ENCODE peak calls at places on chromosomes 12 and 14, in five cellular contexts. One of them, this sample, is unnamed.

GRCh38 chr14:83309833-83310232 is 1776.2 kb upstream of the SEL1L start:
- DNase-seq in HepG2: no peak
- DNase-seq in HL-60: no peak
- DNase-seq in prostate gland: no peak
- DNase-seq in GM12891: no peak
- DNase-seq in this sample: no peak

GRCh38 chr12:22631863-22632463 is 7.0 kb downstream of the ETNK1 start:
- DNase-seq in HL-60: no peak
- DNase-seq in GM12891: no peak
- DNase-seq in prostate gland: no peak
- DNase-seq in HepG2: no peak
- DNase-seq in this sample: no peak

GRCh38 chr14:37889087-37889486 is 293.7 kb downstream of the TTC6 start:
- DNase-seq in prostate gland: no peak
- DNase-seq in HL-60: no peak
- DNase-seq in HepG2: peak; percentile 56
- DNase-seq in GM12891: no peak
- DNase-seq in this sample: no peak

GRCh38 chr14:60189923-60190840 is 25.0 kb upstream of the DHRS7 start:
- DNase-seq in HepG2: no peak
- DNase-seq in prostate gland: no peak
- DNase-seq in GM12891: no peak
- DNase-seq in HL-60: no peak
- DNase-seq in this sample: no peak

GRCh38 chr12:80838708-80839107 is 99.0 kb downstream of the LIN7A start:
- DNase-seq in HepG2: peak; percentile 2
- DNase-seq in HL-60: no peak
- DNase-seq in GM12891: no peak
- DNase-seq in prostate gland: no peak
- DNase-seq in this sample: no peak

GRCh38 chr12:75976913-75977312 is 54.7 kb downstream of the PHLDA1 start:
- DNase-seq in HepG2: no peak
- DNase-seq in HL-60: peak; percentile 36
- DNase-seq in GM12891: no peak
- DNase-seq in prostate gland: no peak
- DNase-seq in this sample: no peak

GRCh38 chr12:109331546-109331945 is 16.2 kb upstream of the MYO1H start:
- DNase-seq in GM12891: no peak
- DNase-seq in prostate gland: no peak
- DNase-seq in HL-60: no peak
- DNase-seq in HepG2: no peak
- DNase-seq in this sample: no peak

GRCh38 chr12:76866726-76867125 is 12.1 kb downstream of the CSRP2 start:
- DNase-seq in GM12891: no peak
- DNase-seq in prostate gland: no peak
- DNase-seq in HepG2: no peak
- DNase-seq in HL-60: no peak
- DNase-seq in this sample: no peak

GRCh38 chr14:57408634-57409033 is 18.2 kb downstream of the NAA30 start:
- DNase-seq in GM12891: no peak
- DNase-seq in prostate gland: no peak
- DNase-seq in HepG2: no peak
- DNase-seq in HL-60: no peak
- DNase-seq in this sample: no peak

GRCh38 chr14:70186826-70187483 is 1.8 kb downstream of the SLC8A3 start:
- DNase-seq in GM12891: no peak
- DNase-seq in HL-60: no peak
- DNase-seq in HepG2: no peak
- DNase-seq in prostate gland: no peak
- DNase-seq in this sample: no peak

GRCh38 chr12:49887091-49887490 is 16.6 kb downstream of the FAIM2 start:
- DNase-seq in HL-60: no peak
- DNase-seq in prostate gland: no peak
- DNase-seq in HepG2: no peak
- DNase-seq in GM12891: no peak
- DNase-seq in this sample: no peak

GRCh38 chr12:42482820-42483533 is 106.6 kb downstream of the PRICKLE1 start:
- DNase-seq in HL-60: no peak
- DNase-seq in HepG2: peak; percentile 24
- DNase-seq in GM12891: peak; percentile 80
- DNase-seq in prostate gland: peak; percentile 38
- DNase-seq in this sample: no peak

GRCh38 chr14:103232831-103233319 is 101.2 kb upstream of the EIF5 start:
- DNase-seq in HL-60: no peak
- DNase-seq in GM12891: no peak
- DNase-seq in prostate gland: no peak
- DNase-seq in HepG2: no peak
- DNase-seq in this sample: no peak

GRCh38 chr12:5078423-5078822 is 34.7 kb downstream of the KCNA5 start:
- DNase-seq in prostate gland: no peak
- DNase-seq in HepG2: no peak
- DNase-seq in GM12891: no peak
- DNase-seq in HL-60: no peak
- DNase-seq in this sample: no peak

GRCh38 chr12:106962291-106962690 is 6.6 kb downstream of the TMEM263 start:
- DNase-seq in prostate gland: no peak
- DNase-seq in GM12891: no peak
- DNase-seq in HepG2: no peak
- DNase-seq in HL-60: no peak
- DNase-seq in this sample: no peak

GRCh38 chr12:62438098-62438692 is 28.4 kb upstream of the MON2 start:
- DNase-seq in HL-60: peak; percentile 35
- DNase-seq in GM12891: peak; percentile 13
- DNase-seq in prostate gland: peak; percentile 54
- DNase-seq in HepG2: peak; percentile 17
- DNase-seq in this sample: no peak

GRCh38 chr12:123070267-123071081 is 80.4 kb downstream of the PITPNM2 start:
- DNase-seq in HepG2: no peak
- DNase-seq in HL-60: no peak
- DNase-seq in prostate gland: no peak
- DNase-seq in GM12891: no peak
- DNase-seq in this sample: no peak

GRCh38 chr14:32375663-32376062 is 46.6 kb downstream of the AKAP6 start:
- DNase-seq in prostate gland: no peak
- DNase-seq in HepG2: no peak
- DNase-seq in GM12891: no peak
- DNase-seq in HL-60: no peak
- DNase-seq in this sample: no peak

GRCh38 chr12:99131761-99132199 is 486.7 kb downstream of the APAF1 start:
- DNase-seq in GM12891: no peak
- DNase-seq in prostate gland: no peak
- DNase-seq in HL-60: no peak
- DNase-seq in HepG2: no peak
- DNase-seq in this sample: no peak

GRCh38 chr14:32709072-32709471 is 229.6 kb upstream of the NPAS3 start:
- DNase-seq in HepG2: no peak
- DNase-seq in prostate gland: peak; percentile 6
- DNase-seq in GM12891: no peak
- DNase-seq in HL-60: no peak
- DNase-seq in this sample: no peak

GRCh38 chr12:22018860-22019259 is 27.2 kb upstream of the CMAS start:
- DNase-seq in HepG2: no peak
- DNase-seq in GM12891: no peak
- DNase-seq in HL-60: no peak
- DNase-seq in prostate gland: no peak
- DNase-seq in this sample: no peak

GRCh38 chr12:23221066-23221465 is 596.1 kb downstream of the ETNK1 start:
- DNase-seq in HepG2: no peak
- DNase-seq in GM12891: no peak
- DNase-seq in prostate gland: no peak
- DNase-seq in HL-60: no peak
- DNase-seq in this sample: no peak

GRCh38 chr12:5186715-5187114 is 143.0 kb downstream of the KCNA5 start:
- DNase-seq in HL-60: no peak
- DNase-seq in HepG2: no peak
- DNase-seq in prostate gland: no peak
- DNase-seq in GM12891: no peak
- DNase-seq in this sample: no peak

GRCh38 chr12:61758661-61759060 is 501.5 kb upstream of the USP15 start:
- DNase-seq in HL-60: no peak
- DNase-seq in HepG2: no peak
- DNase-seq in prostate gland: no peak
- DNase-seq in GM12891: no peak
- DNase-seq in this sample: no peak

GRCh38 chr14:89578048-89578619 is 161.1 kb upstream of the FOXN3 start:
- DNase-seq in HepG2: no peak
- DNase-seq in prostate gland: no peak
- DNase-seq in HL-60: no peak
- DNase-seq in GM12891: no peak
- DNase-seq in this sample: no peak

GRCh38 chr14:37150414-37150813 is 22.0 kb downstream of the SLC25A21 start:
- DNase-seq in GM12891: no peak
- DNase-seq in HepG2: peak; percentile 63
- DNase-seq in HL-60: no peak
- DNase-seq in prostate gland: no peak
- DNase-seq in this sample: no peak

GRCh38 chr12:9792961-9793617 is 32.4 kb upstream of the CD69 start:
- DNase-seq in GM12891: no peak
- DNase-seq in HepG2: no peak
- DNase-seq in HL-60: no peak
- DNase-seq in prostate gland: no peak
- DNase-seq in this sample: no peak

GRCh38 chr12:114166360-114166759 is 200.2 kb upstream of the RBM19 start:
- DNase-seq in HepG2: peak; percentile 9
- DNase-seq in HL-60: no peak
- DNase-seq in GM12891: no peak
- DNase-seq in prostate gland: no peak
- DNase-seq in this sample: no peak

DNA sequence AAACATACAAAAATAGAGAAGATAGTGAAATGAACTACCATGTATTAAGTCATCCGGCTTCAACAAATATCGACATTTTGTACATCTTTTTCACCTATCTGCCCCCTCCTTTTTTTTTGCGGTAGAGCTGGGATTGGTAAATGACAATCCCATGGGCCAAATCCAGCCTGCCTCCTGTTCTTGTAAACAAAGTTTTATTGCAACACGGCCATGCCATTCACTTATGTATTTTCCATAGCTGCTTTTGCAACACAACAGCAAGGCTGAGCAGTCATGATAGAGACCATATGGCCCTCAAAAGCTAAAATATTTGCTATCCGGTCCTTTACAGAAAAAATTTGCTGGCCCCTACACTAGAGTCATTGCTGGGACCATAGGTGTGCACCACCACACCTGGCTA is 58.1 kb upstream of the PLEKHG3 start:
- DNase-seq in HL-60: no peak
- DNase-seq in HepG2: no peak
- DNase-seq in GM12891: no peak
- DNase-seq in prostate gland: no peak
- DNase-seq in this sample: no peak
- TF ChIP-seq POLR2AphosphoS5 in HL-60: no peak
- TF ChIP-seq POLR2AphosphoS5 in HepG2: no peak
- TF ChIP-seq POLR2AphosphoS5 in GM12891: no peak
- TF ChIP-seq POLR2AphosphoS5 in prostate gland: no peak
- TF ChIP-seq POLR2AphosphoS5 in this sample: no peak

DNA sequence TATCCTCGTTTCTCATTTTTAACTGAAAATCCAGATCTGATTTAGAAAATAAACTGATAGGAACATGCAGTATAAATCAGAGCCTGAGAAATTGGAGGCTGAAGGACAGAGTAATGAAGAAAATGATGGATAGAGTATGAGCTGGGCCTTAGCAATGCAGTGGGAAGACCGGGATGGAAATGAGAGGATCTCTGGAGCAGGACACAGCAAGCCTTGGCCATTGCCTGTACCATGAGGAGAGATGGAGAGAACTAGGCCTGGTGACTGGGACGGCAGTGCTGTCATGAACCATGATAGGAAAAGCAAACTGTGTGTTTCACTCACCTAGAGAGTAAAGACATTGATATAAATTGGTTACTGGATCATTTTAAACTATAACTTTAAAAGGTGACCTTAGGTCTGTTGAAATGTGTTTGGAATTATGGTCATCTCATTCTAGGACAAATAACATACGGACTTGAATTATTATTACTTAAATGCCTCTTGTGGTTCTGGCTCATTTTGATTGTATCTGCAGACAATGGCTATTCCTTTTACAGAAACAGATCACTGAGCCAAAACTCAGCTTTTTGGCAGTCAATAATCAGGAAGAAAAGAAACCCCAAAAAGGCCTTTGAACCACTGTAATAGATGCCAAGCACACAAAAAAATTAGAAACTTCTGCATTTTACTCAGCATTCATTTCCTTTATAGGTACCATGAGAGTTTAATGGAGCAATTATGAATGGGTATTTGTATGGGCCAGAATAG is 251.9 kb upstream of the PRKD1 start:
- DNase-seq in HepG2: no peak
- DNase-seq in prostate gland: no peak
- DNase-seq in GM12891: no peak
- DNase-seq in HL-60: no peak
- DNase-seq in this sample: no peak
- TF ChIP-seq POLR2AphosphoS5 in HepG2: no peak
- TF ChIP-seq POLR2AphosphoS5 in prostate gland: no peak
- TF ChIP-seq POLR2AphosphoS5 in GM12891: no peak
- TF ChIP-seq POLR2AphosphoS5 in HL-60: no peak
- TF ChIP-seq POLR2AphosphoS5 in this sample: no peak

DNA sequence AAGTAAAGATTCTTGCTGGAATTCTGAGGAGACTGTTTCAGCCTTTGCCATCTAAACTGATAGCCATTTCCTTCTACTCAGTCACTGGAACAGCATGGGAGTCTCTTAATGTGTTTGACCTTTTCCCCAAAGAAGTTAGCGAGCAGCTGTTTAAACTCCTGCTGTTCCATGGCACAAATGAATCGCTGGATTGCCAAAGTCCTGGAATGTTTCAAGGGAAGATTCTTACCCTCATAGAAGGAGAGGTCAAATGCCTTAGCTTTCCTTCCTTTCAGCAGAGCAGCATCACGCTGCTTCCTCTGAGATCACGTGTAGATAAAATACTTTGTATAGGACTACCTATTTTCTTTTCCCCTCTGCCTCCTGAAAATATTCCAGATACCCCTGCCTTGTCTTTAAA is 10.5 kb upstream of the NR2C1 start:
- DNase-seq in HepG2: no peak
- DNase-seq in HL-60: no peak
- DNase-seq in GM12891: no peak
- DNase-seq in prostate gland: no peak
- DNase-seq in this sample: no peak
- TF ChIP-seq POLR2AphosphoS5 in HepG2: no peak
- TF ChIP-seq POLR2AphosphoS5 in HL-60: no peak
- TF ChIP-seq POLR2AphosphoS5 in GM12891: no peak
- TF ChIP-seq POLR2AphosphoS5 in prostate gland: no peak
- TF ChIP-seq POLR2AphosphoS5 in this sample: peak; percentile 87

GRCh38 chr14:92797935-92798653 is 4.0 kb downstream of the GOLGA5 start:
- DNase-seq in HepG2: peak; percentile 66
- DNase-seq in HL-60: no peak
- DNase-seq in prostate gland: no peak
- DNase-seq in GM12891: no peak
- DNase-seq in this sample: no peak

GRCh38 chr14:92800012-92800411 is 5.9 kb downstream of the GOLGA5 start:
- DNase-seq in HepG2: no peak
- DNase-seq in GM12891: no peak
- DNase-seq in prostate gland: no peak
- DNase-seq in HL-60: no peak
- DNase-seq in this sample: no peak

GRCh38 chr14:92801917-92802316 is 7.8 kb downstream of the GOLGA5 start:
- DNase-seq in HL-60: no peak
- DNase-seq in GM12891: no peak
- DNase-seq in HepG2: no peak
- DNase-seq in prostate gland: no peak
- DNase-seq in this sample: no peak

GRCh38 chr14:92800525-92800924 is 6.4 kb downstream of the GOLGA5 start:
- DNase-seq in HL-60: no peak
- DNase-seq in GM12891: no peak
- DNase-seq in prostate gland: no peak
- DNase-seq in HepG2: no peak
- DNase-seq in this sample: no peak

GRCh38 chr14:92798811-92799210 is 4.7 kb downstream of the GOLGA5 start:
- DNase-seq in GM12891: no peak
- DNase-seq in HL-60: no peak
- DNase-seq in prostate gland: no peak
- DNase-seq in HepG2: no peak
- DNase-seq in this sample: no peak
- TF ChIP-seq POLR2AphosphoS5 in GM12891: no peak
- TF ChIP-seq POLR2AphosphoS5 in HL-60: no peak
- TF ChIP-seq POLR2AphosphoS5 in prostate gland: no peak
- TF ChIP-seq POLR2AphosphoS5 in HepG2: no peak
- TF ChIP-seq POLR2AphosphoS5 in this sample: no peak